ENCODE peak calls at places on chromosomes 13 and 19, in seven cellular contexts. A is K562, M is A549, Z is HepG2, L is IMR-90, R is SK-N-SH, U is WTC11. S is an unnamed sample.

GRCh38 chr13:109145631-109146030 is 516.2 kb downstream of the MYO16 start:
- DNase-seq in A (peak), M (peak), Z (peak), L (peak), R (peak), U (no peak), S (no peak)

GRCh38 chr13:110485604-110486003 is 75.9 kb downstream of the RAB20 start:
- DNase-seq in A (no peak), M (no peak), Z (peak), L (no peak), R (no peak), U (peak), S (peak)

GRCh38 chr19:14267224-14267741 is 61.3 kb upstream of the ADGRL1 start:
- DNase-seq in A (no peak), M (no peak), Z (no peak), L (no peak), R (no peak), U (no peak), S (no peak)

GRCh38 chr13:32117696-32118095 is 86.1 kb downstream of the FRY start:
- DNase-seq in A (no peak), M (no peak), Z (no peak), L (peak), R (no peak), U (no peak), S (no peak)

GRCh38 chr13:109119886-109120285 is 490.5 kb downstream of the MYO16 start:
- DNase-seq in A (no peak), M (peak), Z (no peak), L (peak), R (no peak), U (no peak), S (no peak)

GRCh38 chr13:70253411-70253810 is 145.2 kb upstream of the KLHL1 start:
- DNase-seq in A (no peak), M (no peak), Z (no peak), L (no peak), R (no peak), U (no peak), S (no peak)

GRCh38 chr19:11010041-11010440 is 49.2 kb downstream of the SMARCA4 start:
- DNase-seq in A (no peak), M (no peak), Z (no peak), L (no peak), R (no peak), U (no peak), S (no peak)

GRCh38 chr19:10769533-10770491 is 51.9 kb downstream of the DNM2 start:
- DNase-seq in A (peak), M (peak), Z (peak), L (peak), R (peak), U (no peak), S (no peak)

GRCh38 chr13:73993661-73994060 is 140.5 kb downstream of the KLF12 start:
- DNase-seq in A (no peak), M (no peak), Z (no peak), L (no peak), R (no peak), U (no peak), S (no peak)

GRCh38 chr13:110652231-110652730 is 36.9 kb downstream of the NAXD start:
- DNase-seq in A (no peak), M (no peak), Z (no peak), L (no peak), R (no peak), U (no peak), S (no peak)

GRCh38 chr19:49830766-49831165 is 12.7 kb downstream of the MED25 start:
- DNase-seq in A (no peak), M (no peak), Z (no peak), L (no peak), R (no peak), U (no peak), S (no peak)

GRCh38 chr19:38917921-38918491 is 6.0 kb upstream of the CCER2 start:
- DNase-seq in A (no peak), M (peak), Z (peak), L (no peak), R (peak), U (no peak), S (no peak)

GRCh38 chr19:58268344-58268743 is 10.4 kb upstream of the ZNF8 start:
- DNase-seq in A (no peak), M (no peak), Z (no peak), L (no peak), R (no peak), U (no peak), S (no peak)

GRCh38 chr13:103523853-103524252 is 457.6 kb upstream of the SLC10A2 start:
- DNase-seq in A (no peak), M (no peak), Z (no peak), L (no peak), R (no peak), U (no peak), S (no peak)

GRCh38 chr19:52823676-52824075 is 2.2 kb upstream of the ZNF28 start:
- DNase-seq in A (no peak), M (no peak), Z (no peak), L (no peak), R (no peak), U (no peak), S (no peak)

GRCh38 chr19:33473644-33474305 is 47.8 kb downstream of the PEPD start:
- DNase-seq in A (no peak), M (no peak), Z (no peak), L (peak), R (no peak), U (no peak), S (no peak)

GRCh38 chr19:41411682-41412265 is 14.2 kb downstream of the BCKDHA start:
- DNase-seq in A (no peak), M (no peak), Z (no peak), L (no peak), R (no peak), U (no peak), S (no peak)

DNA sequence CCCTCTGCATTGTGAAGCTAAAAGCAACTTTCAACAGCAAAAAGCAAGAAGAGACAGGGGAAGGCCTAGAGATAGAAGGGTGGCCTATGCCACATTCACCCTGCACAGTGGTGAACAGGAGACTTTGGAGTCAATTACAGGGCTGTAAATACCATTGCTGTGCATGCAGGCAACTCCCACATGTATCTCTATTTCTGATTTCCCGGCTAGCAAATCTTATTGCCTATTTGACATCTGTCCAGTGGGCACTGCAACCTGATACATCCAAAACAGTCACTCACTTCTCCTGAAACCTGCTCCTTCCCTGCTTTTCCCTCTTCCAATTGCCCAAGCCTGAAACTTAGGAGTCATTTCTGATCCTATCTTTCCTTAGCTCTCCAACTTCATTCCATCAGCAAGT is 13.4 kb downstream of the RUBCNL start:
- DNase-seq in A (no peak), M (no peak), Z (no peak), L (no peak), R (no peak), U (no peak), S (no peak)
- TF ChIP-seq CTCF in A (no peak), M (no peak), Z (no peak), L (no peak), R (no peak), U (no peak), S (no peak)

GRCh38 chr19:3632739-3633558 is 6.4 kb upstream of the CACTIN start:
- DNase-seq in A (no peak), M (no peak), Z (no peak), L (no peak), R (no peak), U (no peak), S (no peak)
- TF ChIP-seq USF2 in A (no peak), M (no peak), Z (no peak), L (no peak), R (no peak), U (no peak), S (no peak)

GRCh38 chr13:66200555-66200954 is 1029.6 kb downstream of the PCDH9 start:
- DNase-seq in A (no peak), M (no peak), Z (no peak), L (no peak), R (no peak), U (no peak), S (no peak)
- TF ChIP-seq CTCF in A (no peak), M (no peak), Z (no peak), L (peak), R (no peak), U (no peak), S (no peak)

DNA sequence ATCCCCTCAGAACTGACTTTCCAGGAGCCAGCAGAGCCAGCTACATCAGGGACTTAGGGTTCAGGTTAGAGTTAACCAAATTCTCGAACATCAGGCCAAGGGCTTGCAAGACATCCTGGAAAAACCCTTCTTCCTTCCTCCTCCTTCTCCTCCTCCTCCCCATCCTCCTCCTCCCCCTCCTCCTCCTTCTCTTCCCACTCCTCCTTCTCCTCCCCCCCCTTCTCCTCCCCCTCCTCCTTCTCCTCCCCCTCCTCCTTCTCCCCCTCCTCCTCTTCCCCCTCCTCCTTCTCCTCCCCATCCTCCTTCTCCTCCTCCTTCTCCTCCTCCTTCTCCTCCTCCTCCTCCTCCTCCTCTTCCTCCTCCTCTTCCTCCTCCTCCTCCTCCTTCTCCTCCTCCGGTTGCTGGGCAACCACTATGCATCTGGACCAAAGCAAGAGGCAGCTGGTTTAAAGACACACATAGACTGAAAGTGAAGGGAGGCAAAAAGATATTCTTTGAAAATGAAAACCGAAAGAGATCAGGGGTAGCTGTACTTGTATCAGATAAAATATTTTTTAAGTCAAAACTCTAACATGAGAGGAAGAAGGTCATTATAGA is 5.9 kb upstream of the CCL25 start:
- DNase-seq in A (no peak), M (no peak), Z (no peak), L (no peak), R (no peak), U (no peak), S (no peak)
- TF ChIP-seq USF2 in A (no peak), M (no peak), Z (no peak), L (no peak), R (no peak), U (no peak), S (no peak)

DNA sequence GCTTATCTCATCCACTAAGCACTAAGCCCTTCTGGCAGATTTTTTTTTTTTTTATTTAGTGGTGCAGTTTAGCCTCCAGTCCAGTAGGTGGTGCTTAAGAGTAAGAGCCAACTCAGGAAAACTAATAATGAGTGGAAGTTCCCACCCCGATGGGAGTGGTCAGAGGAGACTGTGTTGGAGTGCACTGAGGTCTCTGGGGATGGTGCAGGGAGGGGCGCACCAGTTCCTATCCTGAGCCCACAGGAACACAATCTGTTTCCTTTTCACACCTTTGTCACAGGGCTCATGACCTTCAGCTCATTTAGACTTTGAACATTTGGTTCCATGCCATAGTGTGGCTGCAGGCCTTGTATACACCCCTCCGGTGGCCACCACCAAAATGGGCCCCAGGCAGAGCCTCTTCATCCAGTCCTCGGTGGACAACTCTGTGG is 367.4 kb downstream of the SPRY2 start:
- DNase-seq in A (no peak), M (peak), Z (no peak), L (no peak), R (peak), U (no peak), S (no peak)
- TF ChIP-seq CTCF in A (peak), M (no peak), Z (no peak), L (peak), R (peak), U (peak), S (peak)

GRCh38 chr13:95087746-95088305 is 213.4 kb downstream of the ABCC4 start:
- DNase-seq in A (no peak), M (peak), Z (peak), L (peak), R (no peak), U (no peak), S (no peak)
- TF ChIP-seq USF2 in A (no peak), M (no peak), Z (no peak), L (no peak), R (no peak), U (no peak), S (no peak)

GRCh38 chr13:113458218-113459065 is 5.2 kb upstream of the ADPRHL1 start:
- DNase-seq in A (peak), M (peak), Z (peak), L (peak), R (peak), U (peak), S (no peak)
- TF ChIP-seq CTCF in A (peak), M (peak), Z (peak), L (peak), R (peak), U (no peak), S (no peak)